ENCODE peak calls at places on chromosomes 4 and X, in six cellular contexts. T is AG10803, D is epithelial cell of proximal tubule, I is body of pancreas, W is MCF 10A, Q is Calu3. B is an unnamed sample.

GRCh38 chrX:97863261-97863660 is 979.6 kb downstream of the RPA4 start:
- DNase-seq in T (no peak), D (no peak), I (no peak), W (no peak), Q (no peak), B (no peak)

GRCh38 chr4:107564326-107564725 is 155.7 kb downstream of the PAPSS1 start:
- DNase-seq in T (peak), D (no peak), I (no peak), W (no peak), Q (no peak), B (peak)

GRCh38 chr4:126106658-126107057 is 791.9 kb downstream of the FAT4 start:
- DNase-seq in T (peak), D (no peak), I (no peak), W (no peak), Q (no peak), B (no peak)

GRCh38 chr4:79852305-79852730 is 220.7 kb downstream of the ANTXR2 start:
- DNase-seq in T (peak), D (no peak), I (no peak), W (peak), Q (no peak), B (peak)

GRCh38 chr4:136741468-136741867 is 790.8 kb downstream of the PCDH18 start:
- DNase-seq in T (no peak), D (no peak), I (no peak), W (peak), Q (no peak), B (peak)

GRCh38 chr4:60683953-60684352 is 516.2 kb upstream of the ADGRL3 start:
- DNase-seq in T (peak), D (no peak), I (no peak), W (peak), Q (no peak), B (peak)

GRCh38 chrX:44306336-44306735 is 37.1 kb downstream of the EFHC2 start:
- DNase-seq in T (no peak), D (no peak), I (no peak), W (peak), Q (peak), B (peak)

GRCh38 chr4:116400480-116400879 is 684.9 kb downstream of the TRAM1L1 start:
- DNase-seq in T (no peak), D (no peak), I (no peak), W (peak), Q (no peak), B (peak)

GRCh38 chr4:136713140-136713539 is 819.2 kb downstream of the PCDH18 start:
- DNase-seq in T (no peak), D (peak), I (no peak), W (peak), Q (no peak), B (no peak)

GRCh38 chr4:169205146-169205806 is 65.5 kb downstream of the SH3RF1 start:
- DNase-seq in T (peak), D (no peak), I (no peak), W (no peak), Q (no peak), B (peak)

GRCh38 chr4:169079942-169080827 is 70.1 kb upstream of the CBR4 start:
- DNase-seq in T (peak), D (no peak), I (no peak), W (peak), Q (peak), B (peak)

GRCh38 chrX:7270018-7270417 is 122.1 kb upstream of the PUDP start:
- DNase-seq in T (peak), D (no peak), I (no peak), W (peak), Q (no peak), B (peak)

GRCh38 chr4:140568507-140569306 is at the start of gene UCP1:
- DNase-seq in T (no peak), D (no peak), I (peak), W (peak), Q (peak), B (no peak)

GRCh38 chr4:177251237-177251636 is 58.4 kb upstream of the NEIL3 start:
- DNase-seq in T (no peak), D (no peak), I (no peak), W (no peak), Q (no peak), B (no peak)

GRCh38 chrX:110163488-110163887 is 154.4 kb downstream of the AMMECR1 start:
- DNase-seq in T (no peak), D (no peak), I (no peak), W (no peak), Q (no peak), B (no peak)

GRCh38 chr4:173076903-173077629 is 91.5 kb upstream of the GALNT7 start:
- DNase-seq in T (no peak), D (peak), I (no peak), W (peak), Q (no peak), B (peak)

GRCh38 chr4:130640583-130640982 is 1544.6 kb downstream of the C4orf33 start:
- DNase-seq in T (no peak), D (no peak), I (no peak), W (no peak), Q (no peak), B (no peak)

GRCh38 chr4:92266521-92266920 is 37.2 kb upstream of the GRID2 start:
- DNase-seq in T (no peak), D (no peak), I (no peak), W (no peak), Q (no peak), B (no peak)

GRCh38 chr4:92303621-92304027 is at the start of gene GRID2:
- DNase-seq in T (no peak), D (no peak), I (no peak), W (peak), Q (peak), B (no peak)

GRCh38 chrX:68112321-68112720 is 321.0 kb downstream of the OPHN1 start:
- DNase-seq in T (no peak), D (no peak), I (no peak), W (no peak), Q (peak), B (no peak)

GRCh38 chr4:19486400-19486799 is 765.3 kb upstream of the SLIT2 start:
- DNase-seq in T (no peak), D (peak), I (no peak), W (peak), Q (peak), B (no peak)

GRCh38 chrX:110317079-110317819 is 636 bp downstream of the AMMECR1 start:
- DNase-seq in T (no peak), D (no peak), I (peak), W (peak), Q (peak), B (no peak)

GRCh38 chr4:147576084-147576483 is 41.1 kb upstream of the TMEM184C start:
- DNase-seq in T (no peak), D (no peak), I (no peak), W (no peak), Q (no peak), B (no peak)

GRCh38 chr4:61532324-61532723 is 332.2 kb downstream of the ADGRL3 start:
- DNase-seq in T (no peak), D (no peak), I (no peak), W (no peak), Q (no peak), B (no peak)

GRCh38 chr4:101028886-101029285 is 318.4 kb downstream of the PPP3CA start:
- DNase-seq in T (no peak), D (no peak), I (no peak), W (no peak), Q (no peak), B (no peak)

GRCh38 chrX:112043997-112044396 is 38.6 kb downstream of the TRPC5 start:
- DNase-seq in T (no peak), D (peak), I (no peak), W (peak), Q (peak), B (peak)

GRCh38 chr4:3679851-3680311 is 86.3 kb upstream of the ADRA2C start:
- DNase-seq in T (no peak), D (no peak), I (no peak), W (no peak), Q (no peak), B (no peak)

GRCh38 chr4:88158360-88159136 is at the start of gene ABCG2:
- DNase-seq in T (peak), D (no peak), I (no peak), W (peak), Q (peak), B (peak)

GRCh38 chr4:122639181-122639580 is 18.3 kb upstream of the IL21 start:
- DNase-seq in T (no peak), D (no peak), I (no peak), W (no peak), Q (peak), B (no peak)

GRCh38 chr4:135508006-135508714 is 1306.6 kb upstream of the PABPC4L start:
- DNase-seq in T (no peak), D (peak), I (no peak), W (peak), Q (no peak), B (peak)

GRCh38 chrX:136879001-136879667 is 1.4 kb downstream of the RBMX start:
- DNase-seq in T (no peak), D (no peak), I (no peak), W (no peak), Q (no peak), B (peak)

GRCh38 chr4:75514949-75515612 is 808 bp downstream of the THAP6 start:
- DNase-seq in T (no peak), D (no peak), I (no peak), W (peak), Q (peak), B (no peak)

GRCh38 chrX:17377047-17377692 is 2.2 kb downstream of the NHS start:
- DNase-seq in T (peak), D (no peak), I (peak), W (peak), Q (peak), B (peak)

DNA sequence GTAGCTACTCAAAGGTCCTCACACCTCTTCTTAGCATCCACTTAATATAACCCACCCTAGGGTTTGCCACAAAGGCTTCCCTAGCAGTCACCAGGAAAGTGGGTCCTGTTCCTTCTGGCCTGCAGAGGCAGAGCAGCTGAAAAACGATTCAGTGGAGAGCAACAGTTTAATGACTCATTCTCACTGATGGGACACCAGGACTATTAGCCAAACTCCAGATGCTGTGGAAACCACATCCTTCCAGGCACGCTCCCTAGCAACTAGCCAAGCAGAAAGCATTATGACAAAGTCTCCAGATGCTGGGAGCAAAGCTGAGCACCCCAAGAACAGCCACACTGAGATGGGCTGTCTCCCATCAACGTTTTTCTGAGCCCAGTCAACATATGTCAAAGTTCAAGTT is 30.3 kb upstream of the UTP14A start:
- DNase-seq in T (peak), D (peak), I (no peak), W (peak), Q (peak), B (peak)
- TF ChIP-seq CTCF in T (peak), D (no peak), I (no peak), W (no peak), Q (no peak), B (no peak)

DNA sequence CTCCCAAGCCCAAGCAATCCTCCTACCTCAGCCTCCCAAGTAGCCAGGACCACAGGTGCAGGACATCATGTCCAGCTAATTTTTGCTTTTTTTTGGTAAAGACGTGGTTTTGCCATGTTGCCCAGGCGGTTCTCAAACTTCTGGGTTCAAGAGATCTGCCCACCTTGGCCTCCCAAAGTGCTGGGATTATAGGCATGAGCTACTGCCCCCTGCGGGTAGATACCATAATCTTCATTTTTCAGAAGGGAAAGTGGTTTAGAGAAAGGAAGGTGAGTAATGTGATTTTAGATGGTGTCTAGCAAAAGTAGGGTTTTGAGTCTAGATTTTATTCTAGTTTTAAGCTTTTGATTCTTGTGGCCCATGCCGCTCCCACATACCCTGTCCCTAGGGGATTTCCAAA is 205.3 kb upstream of the CLNK start:
- DNase-seq in T (no peak), D (no peak), I (no peak), W (no peak), Q (no peak), B (no peak)
- TF ChIP-seq CTCF in T (no peak), D (no peak), I (no peak), W (no peak), Q (no peak), B (no peak)

DNA sequence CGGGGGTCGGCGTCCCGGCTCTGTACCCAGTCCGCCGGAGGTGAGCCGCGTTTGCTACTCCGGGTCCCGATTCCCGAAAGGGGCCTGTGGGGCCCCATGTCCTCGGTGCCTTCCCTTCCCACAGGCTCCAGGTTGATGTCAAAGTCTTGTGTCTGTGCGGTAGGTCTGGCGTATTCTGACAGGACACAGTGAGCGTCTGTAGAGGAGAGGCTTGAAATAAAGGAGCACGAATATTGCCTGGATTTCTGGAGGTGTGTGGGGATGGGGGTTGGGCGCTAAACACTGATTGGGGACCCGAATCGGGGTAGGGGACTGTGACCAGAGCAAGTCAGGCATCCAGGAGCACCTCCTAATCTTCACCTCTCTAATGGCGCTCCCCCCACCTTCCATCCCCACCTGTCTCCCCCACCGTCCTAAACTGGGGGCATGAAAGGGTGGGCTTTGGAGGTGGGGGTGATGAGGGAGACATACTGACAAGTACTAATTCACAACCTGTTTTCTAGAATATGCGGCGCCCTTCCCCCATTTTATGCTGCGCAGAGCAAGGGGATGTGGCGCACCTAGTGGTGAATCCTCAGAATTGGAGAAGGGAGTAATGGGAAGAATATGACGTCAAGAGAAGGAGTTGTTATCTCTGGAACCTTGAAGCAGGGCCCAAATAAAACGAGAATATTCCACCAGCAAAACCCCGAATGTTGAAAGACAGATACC is 874 bp downstream of the GPRASP2 start:
- DNase-seq in T (peak), D (no peak), I (peak), W (peak), Q (peak), B (peak)
- TF ChIP-seq CTCF in T (peak), D (peak), I (peak), W (peak), Q (peak), B (peak)

DNA sequence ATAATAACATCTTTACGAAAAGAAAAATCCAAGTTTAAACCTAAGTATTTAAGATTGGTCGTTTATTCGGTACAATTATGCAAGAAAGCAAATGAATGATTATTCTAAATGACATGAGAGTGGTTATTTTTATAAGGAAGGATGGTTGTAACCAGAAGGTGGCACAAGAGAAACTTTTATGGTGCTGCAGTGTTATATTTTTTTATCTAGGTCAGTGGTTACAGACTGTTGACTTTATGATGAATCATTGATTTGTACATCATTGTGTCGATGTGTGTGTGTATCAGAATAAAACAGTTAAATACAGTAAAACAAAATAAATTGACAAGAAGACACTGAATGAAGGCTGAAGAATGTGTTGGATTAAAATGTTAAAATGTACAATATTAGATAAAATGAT is 9.8 kb downstream of the DCAF8L2 start:
- DNase-seq in T (no peak), D (no peak), I (no peak), W (peak), Q (no peak), B (no peak)
- TF ChIP-seq CTCF in T (no peak), D (no peak), I (no peak), W (peak), Q (no peak), B (no peak)